ENCODE peak calls at places on chromosome 21, in ten cellular contexts. One of them, this sample, is unnamed.

GRCh38 chr21:16768096-16768495 is 744.7 kb upstream of the CXADR start:
- DNase-seq in spleen: no peak
- DNase-seq in IMR-90: no peak
- DNase-seq in left ventricle myocardium inferior: no peak
- DNase-seq in HCT116: no peak
- DNase-seq in GM12864: no peak
- DNase-seq in SK-N-SH: no peak
- DNase-seq in tibial artery: no peak
- DNase-seq in AG10803: peak
- DNase-seq in PC-9: no peak
- DNase-seq in this sample: no peak

GRCh38 chr21:31873696-31874599 is 1.1 kb downstream of the HUNK start:
- DNase-seq in GM12864: no peak
- DNase-seq in HCT116: no peak
- DNase-seq in IMR-90: peak
- DNase-seq in left ventricle myocardium inferior: peak
- DNase-seq in tibial artery: no peak
- DNase-seq in AG10803: peak
- DNase-seq in spleen: peak
- DNase-seq in SK-N-SH: peak
- DNase-seq in PC-9: no peak
- DNase-seq in this sample: peak

GRCh38 chr21:35352066-35352770 is 303.1 kb upstream of the RUNX1 start:
- DNase-seq in AG10803: peak
- DNase-seq in spleen: no peak
- DNase-seq in left ventricle myocardium inferior: no peak
- DNase-seq in GM12864: no peak
- DNase-seq in IMR-90: peak
- DNase-seq in HCT116: no peak
- DNase-seq in tibial artery: no peak
- DNase-seq in SK-N-SH: no peak
- DNase-seq in PC-9: no peak
- DNase-seq in this sample: peak

GRCh38 chr21:34276711-34277425 is 86.9 kb upstream of the KCNE2 start:
- DNase-seq in spleen: no peak
- DNase-seq in tibial artery: no peak
- DNase-seq in AG10803: peak
- DNase-seq in left ventricle myocardium inferior: no peak
- DNase-seq in SK-N-SH: no peak
- DNase-seq in GM12864: peak
- DNase-seq in PC-9: no peak
- DNase-seq in IMR-90: no peak
- DNase-seq in HCT116: no peak
- DNase-seq in this sample: no peak

GRCh38 chr21:37208741-37209225 is 58.4 kb downstream of the VPS26C start:
- DNase-seq in GM12864: no peak
- DNase-seq in tibial artery: no peak
- DNase-seq in AG10803: no peak
- DNase-seq in spleen: no peak
- DNase-seq in HCT116: no peak
- DNase-seq in IMR-90: no peak
- DNase-seq in left ventricle myocardium inferior: no peak
- DNase-seq in SK-N-SH: no peak
- DNase-seq in PC-9: no peak
- DNase-seq in this sample: no peak

GRCh38 chr21:15437873-15438272 is 291.9 kb upstream of the USP25 start:
- DNase-seq in IMR-90: no peak
- DNase-seq in tibial artery: no peak
- DNase-seq in GM12864: peak
- DNase-seq in PC-9: no peak
- DNase-seq in spleen: no peak
- DNase-seq in AG10803: peak
- DNase-seq in left ventricle myocardium inferior: no peak
- DNase-seq in HCT116: no peak
- DNase-seq in SK-N-SH: no peak
- DNase-seq in this sample: no peak

GRCh38 chr21:29771491-29772066 is 168.2 kb downstream of the GRIK1 start:
- DNase-seq in tibial artery: no peak
- DNase-seq in GM12864: no peak
- DNase-seq in AG10803: no peak
- DNase-seq in PC-9: no peak
- DNase-seq in IMR-90: no peak
- DNase-seq in HCT116: no peak
- DNase-seq in SK-N-SH: no peak
- DNase-seq in spleen: no peak
- DNase-seq in left ventricle myocardium inferior: no peak
- DNase-seq in this sample: no peak

GRCh38 chr21:46424062-46424591 is 34.6 kb upstream of the DIP2A start:
- DNase-seq in HCT116: no peak
- DNase-seq in tibial artery: no peak
- DNase-seq in left ventricle myocardium inferior: no peak
- DNase-seq in GM12864: no peak
- DNase-seq in AG10803: no peak
- DNase-seq in IMR-90: no peak
- DNase-seq in PC-9: no peak
- DNase-seq in spleen: peak
- DNase-seq in SK-N-SH: no peak
- DNase-seq in this sample: no peak

GRCh38 chr21:25561668-25562641 is 45.3 kb downstream of the MRPL39 start:
- DNase-seq in spleen: peak
- DNase-seq in HCT116: no peak
- DNase-seq in GM12864: no peak
- DNase-seq in tibial artery: peak
- DNase-seq in PC-9: peak
- DNase-seq in SK-N-SH: peak
- DNase-seq in AG10803: peak
- DNase-seq in left ventricle myocardium inferior: peak
- DNase-seq in IMR-90: peak
- DNase-seq in this sample: peak

GRCh38 chr21:19523066-19523465 is 1119.5 kb upstream of the TMPRSS15 start:
- DNase-seq in spleen: no peak
- DNase-seq in PC-9: no peak
- DNase-seq in IMR-90: no peak
- DNase-seq in tibial artery: no peak
- DNase-seq in GM12864: no peak
- DNase-seq in AG10803: no peak
- DNase-seq in SK-N-SH: no peak
- DNase-seq in left ventricle myocardium inferior: no peak
- DNase-seq in HCT116: no peak
- DNase-seq in this sample: no peak

GRCh38 chr21:33231526-33231925 is 1.8 kb downstream of the IFNAR2 start:
- DNase-seq in SK-N-SH: no peak
- DNase-seq in IMR-90: no peak
- DNase-seq in PC-9: no peak
- DNase-seq in left ventricle myocardium inferior: no peak
- DNase-seq in HCT116: no peak
- DNase-seq in AG10803: no peak
- DNase-seq in spleen: no peak
- DNase-seq in GM12864: no peak
- DNase-seq in tibial artery: no peak
- DNase-seq in this sample: no peak
- H3K4me3 ChIP-seq in SK-N-SH: no peak
- H3K4me3 ChIP-seq in IMR-90: no peak
- H3K4me3 ChIP-seq in PC-9: peak
- H3K4me3 ChIP-seq in left ventricle myocardium inferior: peak
- H3K4me3 ChIP-seq in HCT116: no peak
- H3K4me3 ChIP-seq in AG10803: no peak
- H3K4me3 ChIP-seq in spleen: peak
- H3K4me3 ChIP-seq in GM12864: peak
- H3K4me3 ChIP-seq in tibial artery: peak
- H3K4me3 ChIP-seq in this sample: peak

DNA sequence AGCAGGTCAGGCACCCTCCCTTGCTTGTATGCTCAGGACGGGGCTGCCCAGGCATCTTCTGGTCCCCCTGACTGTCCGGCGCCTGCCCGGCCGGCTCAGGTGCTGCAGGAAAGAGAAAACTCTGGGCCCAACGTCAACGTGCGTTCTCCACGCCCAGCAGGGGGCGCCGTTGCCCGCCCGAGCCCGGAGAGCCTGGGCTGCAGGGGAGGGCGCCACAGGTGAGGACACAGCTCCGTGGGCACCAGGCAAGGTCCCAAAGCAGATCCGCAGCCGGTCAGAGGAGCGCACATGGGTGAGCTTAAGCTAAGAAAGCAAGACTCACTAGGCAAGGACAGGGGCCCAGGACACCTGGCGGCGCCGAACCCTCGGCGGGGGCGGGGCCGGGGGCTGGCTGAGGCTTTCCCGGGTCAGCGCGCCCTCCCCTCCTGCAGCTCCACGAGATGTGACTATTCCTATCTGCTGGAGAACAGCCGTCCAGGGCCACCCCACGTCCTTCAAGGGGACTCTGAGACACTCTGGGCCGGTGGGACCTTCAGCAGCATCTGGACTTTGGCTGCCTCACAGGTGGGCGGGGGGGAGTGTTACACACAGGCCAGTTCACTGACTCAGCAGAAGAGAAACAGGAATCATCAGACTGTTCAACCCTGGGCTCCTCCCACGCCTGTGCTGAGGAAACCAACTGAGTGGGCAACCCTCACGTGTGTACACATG is 29.3 kb downstream of the KRTAP10-1 start:
- DNase-seq in spleen: peak
- DNase-seq in AG10803: peak
- DNase-seq in HCT116: peak
- DNase-seq in IMR-90: no peak
- DNase-seq in SK-N-SH: peak
- DNase-seq in PC-9: peak
- DNase-seq in tibial artery: peak
- DNase-seq in left ventricle myocardium inferior: peak
- DNase-seq in GM12864: no peak
- DNase-seq in this sample: peak
- H3K4me3 ChIP-seq in spleen: peak
- H3K4me3 ChIP-seq in AG10803: no peak
- H3K4me3 ChIP-seq in HCT116: peak
- H3K4me3 ChIP-seq in IMR-90: no peak
- H3K4me3 ChIP-seq in SK-N-SH: no peak
- H3K4me3 ChIP-seq in PC-9: no peak
- H3K4me3 ChIP-seq in tibial artery: no peak
- H3K4me3 ChIP-seq in left ventricle myocardium inferior: no peak
- H3K4me3 ChIP-seq in GM12864: no peak
- H3K4me3 ChIP-seq in this sample: no peak

GRCh38 chr21:26840206-26840605 is 5.0 kb downstream of the ADAMTS1 start:
- DNase-seq in HCT116: no peak
- DNase-seq in GM12864: no peak
- DNase-seq in tibial artery: no peak
- DNase-seq in PC-9: no peak
- DNase-seq in SK-N-SH: no peak
- DNase-seq in left ventricle myocardium inferior: no peak
- DNase-seq in AG10803: no peak
- DNase-seq in IMR-90: no peak
- DNase-seq in spleen: peak
- DNase-seq in this sample: no peak
- H3K4me3 ChIP-seq in HCT116: no peak
- H3K4me3 ChIP-seq in GM12864: no peak
- H3K4me3 ChIP-seq in tibial artery: peak
- H3K4me3 ChIP-seq in PC-9: no peak
- H3K4me3 ChIP-seq in SK-N-SH: no peak
- H3K4me3 ChIP-seq in left ventricle myocardium inferior: peak
- H3K4me3 ChIP-seq in AG10803: peak
- H3K4me3 ChIP-seq in IMR-90: peak
- H3K4me3 ChIP-seq in spleen: no peak
- H3K4me3 ChIP-seq in this sample: no peak

GRCh38 chr21:42939581-42940413 is 14.4 kb upstream of the ERVH48-1 start:
- DNase-seq in SK-N-SH: no peak
- DNase-seq in GM12864: no peak
- DNase-seq in tibial artery: peak
- DNase-seq in AG10803: peak
- DNase-seq in IMR-90: peak
- DNase-seq in HCT116: no peak
- DNase-seq in PC-9: peak
- DNase-seq in spleen: peak
- DNase-seq in left ventricle myocardium inferior: peak
- DNase-seq in this sample: peak
- H3K4me3 ChIP-seq in SK-N-SH: no peak
- H3K4me3 ChIP-seq in GM12864: no peak
- H3K4me3 ChIP-seq in tibial artery: no peak
- H3K4me3 ChIP-seq in AG10803: peak
- H3K4me3 ChIP-seq in IMR-90: peak
- H3K4me3 ChIP-seq in HCT116: no peak
- H3K4me3 ChIP-seq in PC-9: no peak
- H3K4me3 ChIP-seq in spleen: no peak
- H3K4me3 ChIP-seq in left ventricle myocardium inferior: peak
- H3K4me3 ChIP-seq in this sample: no peak

GRCh38 chr21:39597595-39598185 is 15.1 kb upstream of the B3GALT5 start:
- DNase-seq in IMR-90: no peak
- DNase-seq in AG10803: no peak
- DNase-seq in spleen: no peak
- DNase-seq in SK-N-SH: no peak
- DNase-seq in GM12864: no peak
- DNase-seq in HCT116: no peak
- DNase-seq in tibial artery: no peak
- DNase-seq in PC-9: no peak
- DNase-seq in left ventricle myocardium inferior: no peak
- DNase-seq in this sample: peak
- H3K4me3 ChIP-seq in IMR-90: no peak
- H3K4me3 ChIP-seq in AG10803: no peak
- H3K4me3 ChIP-seq in spleen: no peak
- H3K4me3 ChIP-seq in SK-N-SH: no peak
- H3K4me3 ChIP-seq in GM12864: no peak
- H3K4me3 ChIP-seq in HCT116: no peak
- H3K4me3 ChIP-seq in tibial artery: no peak
- H3K4me3 ChIP-seq in PC-9: no peak
- H3K4me3 ChIP-seq in left ventricle myocardium inferior: no peak
- H3K4me3 ChIP-seq in this sample: no peak